ENCODE peak calls at places on chromosome 15, in six cellular contexts. C is DND-41, Q is mammary epithelial cell, L is GM23338, R is neural progenitor cell, J is endothelial cell of umbilical vein. S is an unnamed sample.

GRCh38 chr15:57555270-57555669 is 36.4 kb upstream of the MYZAP start:
- DNase-seq in C (no peak), Q (no peak), L (no peak), R (no peak), J (peak; percentile 74), S (no peak)

GRCh38 chr15:58229297-58229768 is 91.2 kb downstream of the AQP9 start:
- DNase-seq in C (no peak), Q (peak; percentile 56), L (peak; percentile 73), R (peak; percentile 26), J (no peak), S (no peak)

GRCh38 chr15:59243622-59244021 is 37.0 kb downstream of the LDHAL6B start:
- DNase-seq in C (no peak), Q (no peak), L (no peak), R (no peak), J (no peak), S (no peak)

GRCh38 chr15:52653451-52653964 is 25.7 kb downstream of the ATOSA start:
- DNase-seq in C (no peak), Q (peak; percentile 71), L (peak; percentile 20), R (peak; percentile 47), J (peak; percentile 91), S (peak; percentile 11)

GRCh38 chr15:64090527-64090926 is 3.1 kb downstream of the CIAO2A start:
- DNase-seq in C (no peak), Q (no peak), L (no peak), R (no peak), J (no peak), S (no peak)

GRCh38 chr15:72288291-72288690 is 15.9 kb upstream of the PARP6 start:
- DNase-seq in C (no peak), Q (no peak), L (no peak), R (no peak), J (no peak), S (no peak)

GRCh38 chr15:98807262-98807661 is 158.9 kb downstream of the IGF1R start:
- DNase-seq in C (no peak), Q (no peak), L (no peak), R (no peak), J (no peak), S (no peak)

GRCh38 chr15:98580577-98580976 is 67.8 kb upstream of the IGF1R start:
- DNase-seq in C (no peak), Q (no peak), L (peak; percentile 58), R (peak; percentile 22), J (no peak), S (no peak)

GRCh38 chr15:23397779-23398178 is 43.2 kb downstream of the GOLGA8S start:
- DNase-seq in C (no peak), Q (no peak), L (no peak), R (no peak), J (no peak), S (no peak)

GRCh38 chr15:90400759-90401314 is 12.8 kb downstream of the IQGAP1 start:
- DNase-seq in C (peak; percentile 65), Q (peak; percentile 91), L (peak; percentile 92), R (peak; percentile 57), J (peak; percentile 96), S (peak; percentile 89)

GRCh38 chr15:98791046-98791701 is 142.8 kb downstream of the IGF1R start:
- DNase-seq in C (no peak), Q (no peak), L (no peak), R (no peak), J (no peak), S (no peak)

GRCh38 chr15:64519897-64520296 is 59.5 kb downstream of the ZNF609 start:
- DNase-seq in C (no peak), Q (no peak), L (peak; percentile 32), R (no peak), J (no peak), S (no peak)

GRCh38 chr15:87707076-87707475 is 549.5 kb downstream of the NTRK3 start:
- DNase-seq in C (no peak), Q (no peak), L (no peak), R (no peak), J (no peak), S (no peak)

GRCh38 chr15:79102595-79102994 is 12.0 kb upstream of the RASGRF1 start:
- DNase-seq in C (no peak), Q (no peak), L (no peak), R (no peak), J (no peak), S (no peak)

GRCh38 chr15:33022629-33023028 is 171.9 kb downstream of the FMN1 start:
- DNase-seq in C (no peak), Q (peak; percentile 77), L (peak; percentile 71), R (peak; percentile 33), J (peak; percentile 80), S (no peak)

GRCh38 chr15:45117327-45118130 is 3.4 kb downstream of the DUOXA2 start:
- DNase-seq in C (no peak), Q (no peak), L (peak; percentile 24), R (no peak), J (no peak), S (no peak)

GRCh38 chr15:49379996-49380395 is 43.0 kb upstream of the FGF7 start:
- DNase-seq in C (no peak), Q (no peak), L (peak; percentile 18), R (no peak), J (no peak), S (no peak)

GRCh38 chr15:99014803-99015676 is 7.4 kb upstream of the PGPEP1L start:
- DNase-seq in C (peak; percentile 53), Q (peak; percentile 85), L (peak; percentile 88), R (peak; percentile 91), J (peak; percentile 41), S (peak; percentile 84)

GRCh38 chr15:40328711-40329240 is 5.3 kb downstream of the INAFM2 start:
- DNase-seq in C (no peak), Q (no peak), L (no peak), R (no peak), J (peak; percentile 12), S (no peak)
- H3K4me3 ChIP-seq in C (no peak overlapping the region), Q (no peak overlapping the region), L (peak overlapping the region; percentile 34), R (no peak overlapping the region), J (no peak overlapping the region), S (no peak overlapping the region)

GRCh38 chr15:83282141-83282540 is 2.3 kb downstream of the BNC1 start:
- DNase-seq in C (no peak), Q (no peak), L (no peak), R (no peak), J (no peak), S (no peak)

GRCh38 chr15:83282859-83283812 is 1.3 kb downstream of the BNC1 start:
- DNase-seq in C (no peak), Q (peak; percentile 42), L (peak; percentile 71), R (peak; percentile 76), J (peak; percentile 47), S (peak; percentile 50)

GRCh38 chr15:83285284-83285978 is 967 bp upstream of the BNC1 start:
- DNase-seq in C (no peak), Q (peak; percentile 55), L (peak; percentile 49), R (peak; percentile 28), J (no peak), S (no peak)

GRCh38 chr15:83284563-83285283 is at the start of gene BNC1:
- DNase-seq in C (no peak), Q (peak; percentile 84), L (peak; percentile 65), R (peak; percentile 67), J (peak; percentile 25), S (peak; percentile 23)

DNA sequence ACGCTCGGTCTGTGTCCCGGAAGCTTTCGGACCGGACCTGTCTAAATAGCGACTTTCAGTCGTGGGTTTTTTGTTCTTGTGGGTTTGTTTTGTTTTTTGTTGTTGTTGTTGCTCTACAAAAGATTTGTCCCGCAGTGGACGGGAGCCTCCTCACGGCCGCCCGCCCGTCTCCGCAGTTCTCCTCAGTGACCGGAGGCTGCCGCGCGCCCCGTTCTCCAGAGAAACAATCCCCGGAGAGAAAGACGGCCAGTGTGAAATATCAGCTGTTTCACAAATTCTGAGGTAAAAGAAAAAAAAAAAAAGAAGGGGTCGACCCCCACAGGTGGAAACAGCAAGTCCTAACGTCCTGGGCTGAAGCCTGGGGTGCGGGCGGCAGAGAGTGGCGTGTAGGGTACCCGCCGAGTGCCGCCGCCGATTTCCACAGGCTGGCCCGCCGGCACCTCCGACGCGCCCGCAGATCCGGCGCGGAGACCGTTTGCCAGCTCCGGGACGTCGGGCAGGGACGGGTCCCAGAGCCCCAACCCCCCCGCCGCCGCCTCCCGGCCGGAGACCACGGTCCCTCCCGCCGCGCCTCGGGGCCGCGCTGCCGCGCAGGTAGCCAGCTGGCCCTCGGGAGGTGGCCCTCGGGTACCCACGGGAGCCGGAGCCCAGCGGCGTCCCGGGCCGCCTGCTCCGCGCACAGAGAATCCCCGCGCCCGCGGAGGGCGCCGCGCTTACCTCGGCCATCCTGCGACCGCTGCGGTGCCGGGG is 476 bp downstream of the BNC1 start:
- DNase-seq in C (no peak), Q (peak; percentile 54), L (peak; percentile 42), R (peak; percentile 57), J (peak; percentile 42), S (peak; percentile 16)
- TF ChIP-seq EZH2 in C (no peak), Q (no peak), L (peak; percentile 97), R (peak; percentile 98), J (peak; percentile 28), S (peak; percentile 98)

GRCh38 chr15:66772604-66772966 is 70.5 kb downstream of the SMAD6 start:
- DNase-seq in C (no peak), Q (no peak), L (no peak), R (no peak), J (no peak), S (no peak)

GRCh38 chr15:66775127-66776105 is 73.4 kb downstream of the SMAD6 start:
- DNase-seq in C (no peak), Q (no peak), L (no peak), R (no peak), J (no peak), S (no peak)

GRCh38 chr15:66774001-66774814 is 72.2 kb downstream of the SMAD6 start:
- DNase-seq in C (peak; percentile 55), Q (peak; percentile 59), L (peak; percentile 92), R (peak; percentile 95), J (peak; percentile 80), S (peak; percentile 89)

GRCh38 chr15:66771351-66771650 is 69.3 kb downstream of the SMAD6 start:
- DNase-seq in C (no peak), Q (no peak), L (no peak), R (peak; percentile 64), J (no peak), S (peak; percentile 51)

DNA sequence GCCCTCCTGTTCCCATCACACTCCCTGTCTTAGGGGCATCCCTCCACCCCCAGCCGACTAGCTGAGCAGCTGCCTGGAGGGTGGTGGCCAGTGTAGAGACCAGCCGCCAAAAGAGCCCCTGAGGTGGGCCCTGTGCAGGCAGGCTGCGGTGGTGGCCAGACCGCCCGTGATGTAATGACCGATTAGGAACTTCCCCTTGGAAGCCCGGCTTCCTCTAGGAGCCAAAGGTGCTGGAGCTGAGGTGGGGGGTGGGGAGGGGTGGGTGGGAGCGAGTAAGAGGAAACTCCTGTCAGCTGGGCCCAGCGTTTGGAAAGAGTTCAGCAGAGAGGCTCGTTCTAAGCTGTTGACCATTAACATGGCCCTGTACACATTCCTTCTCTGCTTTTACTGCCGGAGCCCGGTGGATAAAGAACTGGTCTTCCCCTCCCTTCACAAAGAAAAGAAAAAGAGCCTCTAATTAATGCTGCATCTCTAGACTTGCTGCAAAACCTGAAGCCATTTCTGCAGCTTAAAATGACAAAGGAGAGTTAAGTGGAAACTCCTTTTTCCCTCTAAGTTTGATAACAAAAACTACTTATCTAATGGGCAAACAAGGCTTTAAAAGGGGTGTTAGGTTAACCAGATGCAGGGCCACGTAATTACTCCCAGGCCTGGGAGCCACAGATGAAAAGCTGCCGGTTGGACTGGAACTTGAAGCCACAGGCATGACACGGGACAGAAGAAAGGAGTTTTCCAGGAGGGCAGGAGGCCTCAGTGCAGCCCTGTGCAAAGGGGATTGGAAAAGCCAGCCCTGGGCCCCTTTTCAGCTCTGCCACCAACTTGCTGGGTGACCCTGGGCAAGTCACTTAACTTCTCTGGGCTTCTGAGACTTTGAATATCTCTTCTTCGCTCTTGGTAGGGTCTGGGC is 71.2 kb downstream of the SMAD6 start:
- DNase-seq in C (no peak), Q (no peak), L (peak; percentile 19), R (peak; percentile 74), J (peak; percentile 39), S (peak; percentile 78)
- H3K4me1 ChIP-seq in C (no peaks in the 10 kb centered on the region), Q (no peaks in the 10 kb centered on the region), L (peaks cover 31% of the 10 kb centered on the region), R (peaks cover 55% of the 10 kb centered on the region), J (peaks cover 21% of the 10 kb centered on the region), S (peaks cover 76% of the 10 kb centered on the region)

GRCh38 chr15:81301385-81301784 is 22.6 kb downstream of the STARD5 start:
- DNase-seq in C (no peak), Q (no peak), L (no peak), R (no peak), J (no peak), S (no peak)
- H3K4me3 ChIP-seq in C (no peak overlapping the region), Q (no peak overlapping the region), L (no peak overlapping the region), R (no peak overlapping the region), J (no peak overlapping the region), S (no peak overlapping the region)